ENCODE peak calls at places on chromosomes 16 and 17, in seven cellular contexts. L, B, C, M, T, J and Y are unnamed samples.

GRCh38 chr16:19138601-19139000 is 24.8 kb downstream of the ITPRIPL2 start:
- DNase-seq in L (no peak), B (no peak), C (no peak), M (peak), T (peak), J (peak), Y (peak)

GRCh38 chr17:17681744-17682292 is 560 bp downstream of the RAI1 start:
- DNase-seq in L (peak), B (peak), C (peak), M (peak), T (peak), J (no peak), Y (peak)

GRCh38 chr16:81035975-81036750 is 521 bp downstream of the ATMIN start:
- DNase-seq in L (peak), B (peak), C (peak), M (peak), T (peak), J (peak), Y (peak)

GRCh38 chr17:5254903-5255521 is 20.4 kb upstream of the SCIMP start:
- DNase-seq in L (no peak), B (no peak), C (no peak), M (no peak), T (no peak), J (no peak), Y (peak)

GRCh38 chr17:57880086-57880456 is 30.2 kb upstream of the MRPS23 start:
- DNase-seq in L (no peak), B (no peak), C (no peak), M (no peak), T (no peak), J (no peak), Y (no peak)

GRCh38 chr16:66618588-66618987 is 14.1 kb downstream of the CMTM3 start:
- DNase-seq in L (no peak), B (peak), C (peak), M (no peak), T (no peak), J (peak), Y (peak)

GRCh38 chr17:43701318-43701743 is 39.6 kb upstream of the MEOX1 start:
- DNase-seq in L (no peak), B (no peak), C (peak), M (no peak), T (no peak), J (peak), Y (no peak)

GRCh38 chr17:43734376-43734775 is 24.2 kb downstream of the SOST start:
- DNase-seq in L (no peak), B (no peak), C (no peak), M (peak), T (no peak), J (peak), Y (peak)

GRCh38 chr17:75645889-75646625 is 12.8 kb downstream of the SMIM5 start:
- DNase-seq in L (peak), B (peak), C (peak), M (peak), T (peak), J (no peak), Y (no peak)

DNA sequence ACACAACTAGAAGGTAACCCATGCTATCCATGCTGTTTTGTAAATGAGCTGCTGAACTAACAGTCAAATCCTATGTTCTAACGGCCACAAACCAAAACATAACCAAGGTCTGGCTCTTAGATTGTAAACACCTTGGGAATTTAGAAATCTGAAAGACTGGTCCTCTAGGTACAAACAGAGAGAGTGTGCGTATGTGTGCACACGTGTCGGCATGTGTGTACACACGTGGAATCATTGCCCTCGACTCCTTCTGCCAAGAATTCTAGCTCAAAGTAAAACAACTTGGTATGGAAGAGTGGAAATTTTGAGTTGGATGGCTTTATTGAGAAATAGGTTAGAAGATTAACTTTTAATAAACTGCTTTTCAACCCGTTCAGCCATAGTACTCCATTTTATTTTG is 18.1 kb upstream of the GHDC start:
- DNase-seq in L (no peak), B (peak), C (no peak), M (no peak), T (no peak), J (no peak), Y (peak)
- H3K4me3 ChIP-seq in L (no peak), B (no peak), C (no peak), M (no peak), T (no peak), J (no peak), Y (no peak)

GRCh38 chr16:64251742-64252141 is 870.1 kb downstream of the CDH11 start:
- DNase-seq in L (no peak), B (no peak), C (no peak), M (no peak), T (no peak), J (no peak), Y (no peak)
- H3K4me3 ChIP-seq in L (no peak), B (no peak), C (no peak), M (no peak), T (no peak), J (no peak), Y (no peak)

GRCh38 chr16:88790312-88791150 is 5.5 kb upstream of the PIEZO1 start:
- DNase-seq in L (no peak), B (peak), C (peak), M (no peak), T (no peak), J (no peak), Y (no peak)
- H3K4me3 ChIP-seq in L (no peak), B (no peak), C (peak), M (no peak), T (no peak), J (no peak), Y (no peak)

GRCh38 chr16:58038219-58038641 is 12.7 kb downstream of the MMP15 start:
- DNase-seq in L (peak), B (no peak), C (peak), M (no peak), T (no peak), J (no peak), Y (no peak)

GRCh38 chr16:58040945-58041627 is 15.5 kb downstream of the MMP15 start:
- DNase-seq in L (no peak), B (no peak), C (peak), M (peak), T (no peak), J (no peak), Y (no peak)

GRCh38 chr16:58040496-58040846 is 14.9 kb downstream of the MMP15 start:
- DNase-seq in L (no peak), B (no peak), C (peak), M (no peak), T (no peak), J (no peak), Y (no peak)

GRCh38 chr16:58041628-58041955 is 16.0 kb downstream of the MMP15 start:
- DNase-seq in L (no peak), B (no peak), C (peak), M (peak), T (no peak), J (no peak), Y (no peak)

DNA sequence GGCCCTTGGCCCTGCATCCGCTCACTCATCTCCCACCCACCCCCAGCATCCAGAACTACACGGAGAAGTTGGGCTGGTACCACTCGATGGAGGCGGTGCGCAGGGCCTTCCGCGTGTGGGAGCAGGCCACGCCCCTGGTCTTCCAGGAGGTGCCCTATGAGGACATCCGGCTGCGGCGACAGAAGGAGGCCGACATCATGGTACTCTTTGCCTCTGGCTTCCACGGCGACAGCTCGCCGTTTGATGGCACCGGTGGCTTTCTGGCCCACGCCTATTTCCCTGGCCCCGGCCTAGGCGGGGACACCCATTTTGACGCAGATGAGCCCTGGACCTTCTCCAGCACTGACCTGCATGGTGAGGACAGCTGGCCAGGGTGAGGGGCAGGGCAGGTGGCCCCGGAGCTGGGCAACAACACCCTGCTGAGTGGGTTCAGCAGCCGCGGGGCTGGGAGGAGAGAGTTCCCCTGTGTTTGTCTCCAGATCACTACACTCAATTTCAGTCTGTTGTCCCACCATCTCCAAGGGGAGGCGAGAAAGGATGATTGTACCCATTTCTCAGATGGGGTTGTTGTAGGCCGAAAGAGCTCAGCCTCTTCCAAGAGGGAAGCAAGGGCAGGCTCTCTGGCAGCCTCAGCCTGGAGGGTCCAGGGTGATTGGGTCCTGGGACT is 14.4 kb downstream of the MMP15 start:
- DNase-seq in L (no peak), B (no peak), C (peak), M (no peak), T (no peak), J (no peak), Y (no peak)
- H3K4me3 ChIP-seq in L (no peak), B (no peak), C (no peak), M (no peak), T (no peak), J (no peak), Y (no peak)

DNA sequence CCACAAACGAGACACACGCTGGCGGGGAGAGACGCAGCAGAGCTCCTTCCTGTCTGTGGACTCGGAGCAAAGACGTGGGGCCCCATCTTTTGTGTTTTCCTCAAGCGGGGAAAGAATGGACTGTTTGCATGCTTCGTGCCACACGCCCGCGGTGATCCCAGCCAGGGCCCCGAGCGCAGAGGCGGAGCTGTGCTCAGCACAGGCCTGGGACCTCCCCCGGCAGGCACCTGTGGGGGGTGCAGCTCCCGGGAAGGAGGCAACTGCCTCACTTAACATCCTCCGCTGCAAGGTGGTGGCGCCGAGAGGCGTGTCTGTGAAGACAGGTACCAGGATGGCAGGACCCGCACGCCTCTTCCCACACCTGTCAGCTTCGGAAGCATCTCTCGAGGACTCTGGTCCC is 19.2 kb downstream of the TRARG1 start:
- DNase-seq in L (no peak), B (no peak), C (no peak), M (no peak), T (no peak), J (no peak), Y (no peak)
- H3K4me3 ChIP-seq in L (no peak), B (no peak), C (no peak), M (no peak), T (no peak), J (no peak), Y (no peak)